ENCODE peak calls at places on chromosome 14, in eight cellular contexts. K, S, Z, H, L, M, G and D are unnamed samples.

GRCh38 chr14:60287452-60287851 is 38.4 kb downstream of the PPM1A start:
- DNase-seq in Z (no peak), H (no peak), K (no peak), G (no peak), M (no peak), S (no peak), L (no peak), D (no peak)

GRCh38 chr14:99254391-99255009 is 17.5 kb downstream of the BCL11B start:
- DNase-seq in Z (no peak), M (no peak), K (no peak), L (no peak), G (no peak), H (no peak), S (no peak), D (no peak)

GRCh38 chr14:105605501-105606304 is 79.3 kb downstream of the TMEM121 start:
- DNase-seq in K (no peak), S (no peak), H (no peak), Z (no peak), L (no peak), G (no peak), M (no peak), D (no peak)

GRCh38 chr14:54440454-54440853 is 720 bp downstream of the CNIH1 start:
- DNase-seq in H (no peak), K (no peak), S (no peak), M (no peak), L (no peak), G (no peak), Z (no peak), D (no peak)

GRCh38 chr14:23297096-23297495 is 5.6 kb downstream of the PPP1R3E start:
- DNase-seq in G (no peak), S (no peak), Z (no peak), K (no peak), H (no peak), L (no peak), M (no peak), D (no peak)

GRCh38 chr14:82694820-82695219 is 1161.2 kb upstream of the SEL1L start:
- DNase-seq in K (no peak), S (no peak), L (no peak), G (no peak), Z (no peak), H (no peak), M (no peak), D (no peak)

GRCh38 chr14:80095623-80096022 is 115.7 kb downstream of the DIO2 start:
- DNase-seq in Z (no peak), M (no peak), H (no peak), K (peak; percentile 70), L (no peak), G (no peak), S (no peak), D (no peak)

GRCh38 chr14:59438148-59438766 is 26.9 kb downstream of the GPR135 start:
- DNase-seq in L (no peak), G (no peak), S (no peak), Z (no peak), K (no peak), H (no peak), M (no peak), D (no peak)

GRCh38 chr14:27164139-27164538 is 566.3 kb upstream of the NOVA1 start:
- DNase-seq in K (no peak), S (no peak), Z (no peak), G (no peak), L (no peak), H (no peak), M (no peak), D (no peak)

GRCh38 chr14:28807518-28807917 is 40.9 kb downstream of the FOXG1 start:
- DNase-seq in L (no peak), S (no peak), H (no peak), K (no peak), M (no peak), G (no peak), Z (no peak), D (no peak)

GRCh38 chr14:51285102-51285501 is 45.1 kb downstream of the TMX1 start:
- DNase-seq in M (peak; percentile 30), L (no peak), Z (no peak), G (no peak), S (no peak), K (no peak), H (no peak), D (no peak)

GRCh38 chr14:76236172-76237130 is 84.7 kb downstream of the GPATCH2L start:
- DNase-seq in Z (no peak), K (no peak), S (no peak), L (no peak), M (peak; percentile 63), H (no peak), G (no peak), D (no peak)

GRCh38 chr14:84493779-84494178 is 1036.2 kb upstream of the FLRT2 start:
- DNase-seq in G (no peak), M (no peak), K (no peak), H (no peak), S (no peak), L (peak; percentile 31), Z (no peak), D (no peak)

GRCh38 chr14:98999345-98999744 is 272.7 kb downstream of the BCL11B start:
- DNase-seq in M (no peak), G (no peak), Z (no peak), L (no peak), H (no peak), K (no peak), S (no peak), D (no peak)

GRCh38 chr14:22852940-22853767 is 16.8 kb downstream of the MMP14 start:
- DNase-seq in Z (peak; percentile 63), M (peak; percentile 63), H (no peak), G (peak; percentile 85), K (peak; percentile 82), L (peak; percentile 93), S (peak; percentile 85), D (peak; percentile 89)

GRCh38 chr14:58760121-58760520 is 122.4 kb downstream of the DACT1 start:
- DNase-seq in Z (no peak), L (no peak), H (no peak), K (no peak), S (no peak), M (no peak), G (no peak), D (no peak)

GRCh38 chr14:70317091-70317968 is 42.2 kb downstream of the COX16 start:
- DNase-seq in Z (no peak), L (no peak), K (no peak), M (no peak), S (no peak), G (no peak), H (no peak), D (no peak)

GRCh38 chr14:65287264-65288131 is 125.0 kb upstream of the FUT8 start:
- DNase-seq in Z (no peak), H (no peak), S (no peak), M (no peak), L (peak; percentile 31), G (no peak), K (no peak), D (peak; percentile 27)

GRCh38 chr14:76525106-76525825 is 149.3 kb downstream of the ESRRB start:
- DNase-seq in S (peak; percentile 58), M (no peak), L (no peak), Z (no peak), H (no peak), G (no peak), K (no peak), D (no peak)

GRCh38 chr14:36129181-36129580 is 47.3 kb downstream of the PTCSC3 start:
- DNase-seq in M (no peak), Z (peak; percentile 0), H (no peak), S (no peak), K (no peak), L (peak; percentile 68), G (no peak), D (no peak)
- TF ChIP-seq REST in M (no peak), Z (no peak), H (no peak), S (no peak), K (no peak), L (no peak), G (no peak), D (no peak)

DNA sequence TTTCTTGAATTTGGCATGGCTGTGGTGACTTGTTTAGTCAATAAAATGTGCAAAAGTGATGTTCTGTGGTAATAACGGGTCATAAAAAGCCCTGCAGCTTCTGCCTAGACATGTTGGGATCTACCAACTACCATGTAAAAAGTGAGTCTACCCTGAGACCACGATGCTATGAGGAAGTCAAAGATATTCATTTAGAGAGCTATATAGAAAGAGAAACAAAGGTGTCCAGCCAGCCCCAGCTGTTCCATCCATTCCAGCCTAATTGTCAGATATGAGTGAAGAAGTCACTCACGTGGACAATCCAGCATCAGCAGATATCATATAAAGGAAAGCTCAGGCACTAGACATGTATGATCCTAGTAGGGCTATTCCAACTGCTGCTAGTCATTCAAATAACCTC is 117.2 kb upstream of the SSTR1 start:
- DNase-seq in G (no peak), S (no peak), Z (no peak), H (no peak), K (no peak), L (no peak), M (no peak), D (no peak)
- TF ChIP-seq REST in G (no peak), S (no peak), Z (no peak), H (no peak), K (no peak), L (no peak), M (no peak), D (no peak)

DNA sequence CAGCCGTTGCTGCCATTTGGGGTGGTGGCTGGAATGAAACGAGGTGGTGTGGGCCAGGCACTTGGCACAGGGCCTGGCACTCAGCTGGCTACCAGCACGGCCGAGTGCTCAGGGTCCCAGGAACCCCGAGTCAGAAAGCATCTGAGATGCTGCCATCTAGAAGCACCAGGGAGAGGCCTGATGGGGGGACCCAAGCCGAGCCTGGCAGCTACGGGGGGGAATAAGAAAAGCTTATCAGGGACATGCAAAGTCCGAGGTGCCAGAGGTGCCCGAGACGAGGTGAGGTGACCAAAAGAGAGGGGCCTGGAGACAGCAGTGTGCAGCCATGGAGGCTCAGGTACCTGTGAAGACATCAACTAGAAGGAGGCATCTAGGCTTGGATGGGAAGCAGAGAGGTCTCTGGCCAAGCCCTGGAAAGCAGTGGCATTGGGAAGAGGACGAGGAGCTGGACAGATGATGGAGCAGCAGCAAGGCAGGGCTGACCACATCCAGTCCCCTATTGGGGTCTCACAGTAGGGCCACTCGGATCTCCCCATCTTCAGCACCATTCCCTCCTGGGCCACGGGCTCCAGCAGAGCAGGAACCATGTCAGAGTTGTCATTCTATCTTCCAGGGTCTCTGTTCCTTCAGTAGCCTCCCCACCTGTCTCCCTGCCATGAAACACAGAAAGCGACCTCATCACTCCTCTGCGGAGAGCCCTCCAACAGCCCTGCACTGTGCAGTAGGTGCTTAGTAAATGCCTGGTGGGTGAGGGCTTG is 59.3 kb upstream of the DIO3 start:
- DNase-seq in Z (no peak), G (no peak), S (no peak), M (no peak), K (no peak), H (no peak), L (no peak), D (no peak)
- TF ChIP-seq REST in Z (no peak), G (no peak), S (no peak), M (no peak), K (no peak), H (no peak), L (no peak), D (no peak)

DNA sequence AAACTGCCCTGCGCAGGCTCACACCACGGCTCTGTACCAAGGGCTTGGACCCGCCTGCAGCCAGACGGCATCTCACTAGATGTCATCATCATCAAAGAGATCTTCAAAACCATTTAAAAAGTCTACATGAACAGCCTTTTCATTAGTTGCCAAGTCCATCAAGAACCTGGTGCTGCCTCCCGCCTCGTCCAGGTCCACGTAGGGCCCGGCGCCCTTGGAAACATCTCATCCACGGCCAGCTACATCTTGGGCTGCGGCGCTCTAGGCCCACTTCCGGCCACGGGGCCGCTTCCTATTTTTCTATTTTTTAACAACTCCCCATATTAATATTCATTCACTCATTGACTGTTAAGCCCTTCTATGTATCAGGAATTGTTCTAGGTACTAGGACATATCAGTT is 7.4 kb upstream of the GNPNAT1 start:
- DNase-seq in S (no peak), H (no peak), L (no peak), M (no peak), K (no peak), Z (no peak), G (no peak), D (no peak)
- TF ChIP-seq REST in S (no peak), H (no peak), L (no peak), M (no peak), K (no peak), Z (no peak), G (no peak), D (no peak)